ENCODE peak calls at places on chromosomes 4 and X, in eight cellular contexts. R is K562, F is HCT116, M is stomach, L is thyroid gland, S is ovary, U is A549, H is prostate gland. A is an unnamed sample.

GRCh38 chr4:68152411-68152810 is 22.7 kb upstream of the TMPRSS11F start:
- DNase-seq in R (peak; percentile 9), F (peak; percentile 34), M (no peak), L (no peak), S (no peak), U (no peak), H (no peak), A (no peak)

GRCh38 chr4:123844374-123844773 is 447.8 kb downstream of the SPRY1 start:
- DNase-seq in R (no peak), F (no peak), M (no peak), L (no peak), S (no peak), U (no peak), H (no peak), A (no peak)

GRCh38 chrX:19758536-19758935 is 128.9 kb downstream of the SH3KBP1 start:
- DNase-seq in R (no peak), F (no peak), M (no peak), L (no peak), S (no peak), U (no peak), H (no peak), A (no peak)

GRCh38 chr4:6574747-6575502 is at the start of gene MAN2B2:
- DNase-seq in R (peak; percentile 98), F (peak; percentile 27), M (peak; percentile 93), L (peak; percentile 91), S (peak; percentile 90), U (peak; percentile 78), H (peak; percentile 84), A (peak; percentile 91)

GRCh38 chr4:11323771-11324170 is 104.9 kb downstream of the HS3ST1 start:
- DNase-seq in R (no peak), F (no peak), M (no peak), L (no peak), S (no peak), U (no peak), H (no peak), A (no peak)

GRCh38 chr4:40423735-40424134 is 88.6 kb downstream of the CHRNA9 start:
- DNase-seq in R (no peak), F (no peak), M (no peak), L (no peak), S (no peak), U (no peak), H (no peak), A (no peak)

GRCh38 chr4:124044867-124045266 is 648.3 kb downstream of the SPRY1 start:
- DNase-seq in R (no peak), F (no peak), M (no peak), L (no peak), S (no peak), U (no peak), H (no peak), A (no peak)

GRCh38 chr4:124111922-124112321 is 600.6 kb downstream of the ANKRD50 start:
- DNase-seq in R (peak; percentile 8), F (peak; percentile 59), M (no peak), L (no peak), S (peak; percentile 30), U (peak; percentile 3), H (peak; percentile 23), A (no peak)

GRCh38 chrX:67543818-67544217 is at the start of gene AR:
- DNase-seq in R (no peak), F (no peak), M (peak; percentile 58), L (peak; percentile 78), S (peak; percentile 77), U (peak; percentile 15), H (peak; percentile 69), A (peak; percentile 88)

GRCh38 chr4:129322947-129323346 is 227.0 kb downstream of the C4orf33 start:
- DNase-seq in R (no peak), F (no peak), M (no peak), L (no peak), S (no peak), U (no peak), H (no peak), A (no peak)

GRCh38 chr4:68864438-68865177 is 48.8 kb downstream of the UGT2B10 start:
- DNase-seq in R (peak; percentile 52), F (no peak), M (peak; percentile 63), L (no peak), S (no peak), U (no peak), H (peak; percentile 28), A (no peak)

GRCh38 chr4:174255790-174256189 is 27.7 kb downstream of the FBXO8 start:
- DNase-seq in R (peak; percentile 20), F (no peak), M (no peak), L (no peak), S (no peak), U (no peak), H (no peak), A (no peak)

GRCh38 chrX:39752820-39753219 is 344.9 kb downstream of the BCOR start:
- DNase-seq in R (no peak), F (no peak), M (peak; percentile 32), L (peak; percentile 36), S (peak; percentile 53), U (no peak), H (peak; percentile 39), A (no peak)

GRCh38 chrX:20432746-20433374 is 166.2 kb upstream of the RPS6KA3 start:
- DNase-seq in R (no peak), F (no peak), M (no peak), L (no peak), S (no peak), U (no peak), H (no peak), A (no peak)

GRCh38 chr4:117971406-117971805 is 62.9 kb upstream of the NDST3 start:
- DNase-seq in R (no peak), F (no peak), M (no peak), L (no peak), S (no peak), U (no peak), H (no peak), A (no peak)

GRCh38 chrX:11968991-11969390 is 169.3 kb upstream of the FRMPD4 start:
- DNase-seq in R (no peak), F (no peak), M (no peak), L (no peak), S (no peak), U (no peak), H (no peak), A (no peak)

DNA sequence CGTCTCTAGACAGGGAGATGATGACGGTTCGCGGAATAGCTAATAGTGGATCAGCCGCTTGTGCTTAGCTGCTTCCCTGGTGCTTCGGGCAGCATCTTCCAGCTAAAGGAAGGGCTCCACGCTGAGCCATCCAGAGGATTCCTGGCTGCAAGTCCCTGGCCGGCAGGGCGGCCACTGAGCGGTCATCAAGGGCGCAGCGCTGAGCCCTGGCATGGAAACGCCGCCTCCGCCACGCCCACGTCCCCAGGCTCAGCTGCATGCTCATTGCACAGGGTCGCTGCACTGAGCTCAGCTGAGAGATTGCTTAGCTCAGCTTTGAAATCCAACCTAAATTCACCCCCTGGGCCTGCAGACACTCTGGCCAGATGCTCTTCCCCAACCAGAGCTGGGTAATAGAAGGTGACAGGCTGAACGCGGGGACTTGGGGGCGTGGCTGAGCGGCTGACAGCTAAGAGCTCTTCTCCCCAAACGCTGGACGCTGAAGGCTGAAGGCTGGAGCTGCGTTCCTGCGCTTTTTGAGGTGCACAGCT is 118.2 kb upstream of the KIT start:
- DNase-seq in R (peak; percentile 26), F (no peak), M (peak; percentile 74), L (peak; percentile 72), S (peak; percentile 27), U (peak; percentile 6), H (no peak), A (peak; percentile 42)
- TF ChIP-seq CTCF in R (no peak), F (no peak), M (no peak), L (no peak), S (no peak), U (no peak), H (no peak), A (peak; percentile 24)

GRCh38 chr4:184284742-184285141 is 67.1 kb upstream of the ENPP6 start:
- DNase-seq in R (no peak), F (no peak), M (no peak), L (no peak), S (no peak), U (no peak), H (no peak), A (no peak)
- H3K4me1 ChIP-seq in R (peaks cover 5% of the 10 kb centered on the region), F (no peaks in the 10 kb centered on the region), M (peaks cover 32% of the 10 kb centered on the region), L (peaks cover 41% of the 10 kb centered on the region), S (peaks cover 8% of the 10 kb centered on the region), U (no peaks in the 10 kb centered on the region), H (peaks cover 3% of the 10 kb centered on the region), A (peaks cover 41% of the 10 kb centered on the region)

GRCh38 chr4:139299536-139299935 is 1.8 kb upstream of the NAA15 start:
- DNase-seq in R (no peak), F (no peak), M (no peak), L (no peak), S (no peak), U (no peak), H (no peak), A (no peak)

GRCh38 chr4:139300431-139301142 is 718 bp upstream of the NAA15 start:
- DNase-seq in R (peak; percentile 36), F (no peak), M (no peak), L (no peak), S (peak; percentile 28), U (peak; percentile 15), H (peak; percentile 9), A (no peak)

GRCh38 chr4:139301143-139301820 is at the start of gene NAA15:
- DNase-seq in R (peak; percentile 97), F (peak; percentile 97), M (peak; percentile 98), L (peak; percentile 99), S (peak; percentile 97), U (peak; percentile 84), H (peak; percentile 96), A (peak; percentile 97)

GRCh38 chr4:139297001-139297410 is 4.3 kb upstream of the NAA15 start:
- DNase-seq in R (peak; percentile 20), F (no peak), M (no peak), L (no peak), S (no peak), U (no peak), H (no peak), A (no peak)

GRCh38 chr4:139295317-139296299 is 5.7 kb upstream of the NAA15 start:
- DNase-seq in R (peak; percentile 87), F (peak; percentile 82), M (peak; percentile 98), L (peak; percentile 98), S (peak; percentile 98), U (peak; percentile 72), H (peak; percentile 97), A (peak; percentile 99)
- TF ChIP-seq POLR2A in R (peak; percentile 93), F (peak; percentile 75), M (no peak), L (peak; percentile 79), S (peak; percentile 52), U (peak; percentile 65), H (peak; percentile 42), A (no peak)

GRCh38 chr4:140305053-140305452 is 68.4 kb upstream of the SCOC start:
- DNase-seq in R (no peak), F (no peak), M (no peak), L (no peak), S (no peak), U (no peak), H (peak; percentile 67), A (no peak)

GRCh38 chr4:140308366-140309123 is 64.9 kb upstream of the SCOC start:
- DNase-seq in R (no peak), F (no peak), M (no peak), L (no peak), S (peak; percentile 30), U (no peak), H (peak; percentile 81), A (peak; percentile 42)

GRCh38 chr4:140312101-140312500 is 61.3 kb upstream of the SCOC start:
- DNase-seq in R (no peak), F (no peak), M (no peak), L (no peak), S (no peak), U (no peak), H (no peak), A (no peak)

GRCh38 chr4:140315032-140315826 is 58.2 kb upstream of the SCOC start:
- DNase-seq in R (no peak), F (no peak), M (no peak), L (no peak), S (no peak), U (no peak), H (no peak), A (no peak)

GRCh38 chr4:140309124-140309870 is 64.1 kb upstream of the SCOC start:
- DNase-seq in R (no peak), F (no peak), M (no peak), L (no peak), S (no peak), U (no peak), H (no peak), A (no peak)
- TF ChIP-seq CTCF in R (peak; percentile 12), F (peak; percentile 22), M (no peak), L (no peak), S (no peak), U (no peak), H (no peak), A (no peak)

A was measured in upper lobe of left lung.